ENCODE peak calls at places on chromosomes 13 and 19, in nine cellular contexts. One of them, this sample, is unnamed.

GRCh38 chr13:41546372-41547252 is 89.3 kb downstream of the RGCC start:
- DNase-seq in EL: peak
- DNase-seq in amniotic stem cell: peak
- DNase-seq in astrocyte of the cerebellum: peak
- DNase-seq in DMS53: no peak
- DNase-seq in neural progenitor cell: no peak
- DNase-seq in small intestine: no peak
- DNase-seq in upper lobe of right lung: no peak
- DNase-seq in immature natural killer cell: no peak
- DNase-seq in this sample: peak

GRCh38 chr19:47406711-47407416 is 12.5 kb downstream of the MEIS3 start:
- DNase-seq in EL: no peak
- DNase-seq in amniotic stem cell: no peak
- DNase-seq in astrocyte of the cerebellum: no peak
- DNase-seq in DMS53: peak
- DNase-seq in neural progenitor cell: peak
- DNase-seq in small intestine: no peak
- DNase-seq in upper lobe of right lung: no peak
- DNase-seq in immature natural killer cell: no peak
- DNase-seq in this sample: no peak

GRCh38 chr19:32177686-32178085 is 167.7 kb upstream of the ZNF507 start:
- DNase-seq in EL: no peak
- DNase-seq in amniotic stem cell: no peak
- DNase-seq in astrocyte of the cerebellum: no peak
- DNase-seq in DMS53: no peak
- DNase-seq in neural progenitor cell: no peak
- DNase-seq in small intestine: no peak
- DNase-seq in upper lobe of right lung: no peak
- DNase-seq in immature natural killer cell: no peak
- DNase-seq in this sample: no peak

GRCh38 chr19:5936308-5936980 is 22.4 kb downstream of the CAPS start:
- DNase-seq in EL: no peak
- DNase-seq in amniotic stem cell: no peak
- DNase-seq in astrocyte of the cerebellum: no peak
- DNase-seq in DMS53: no peak
- DNase-seq in neural progenitor cell: no peak
- DNase-seq in small intestine: no peak
- DNase-seq in upper lobe of right lung: no peak
- DNase-seq in immature natural killer cell: no peak
- DNase-seq in this sample: no peak

GRCh38 chr13:113562085-113562749 is 22.3 kb upstream of the TFDP1 start:
- DNase-seq in EL: peak
- DNase-seq in amniotic stem cell: peak
- DNase-seq in astrocyte of the cerebellum: peak
- DNase-seq in DMS53: peak
- DNase-seq in neural progenitor cell: peak
- DNase-seq in small intestine: peak
- DNase-seq in upper lobe of right lung: peak
- DNase-seq in immature natural killer cell: peak
- DNase-seq in this sample: peak

GRCh38 chr19:41377977-41378707 is 1.8 kb downstream of the TMEM91 start:
- DNase-seq in EL: no peak
- DNase-seq in amniotic stem cell: no peak
- DNase-seq in astrocyte of the cerebellum: no peak
- DNase-seq in DMS53: no peak
- DNase-seq in neural progenitor cell: peak
- DNase-seq in small intestine: no peak
- DNase-seq in upper lobe of right lung: no peak
- DNase-seq in immature natural killer cell: no peak
- DNase-seq in this sample: peak

GRCh38 chr19:49788857-49789256 is 22.1 kb downstream of the AP2A1 start:
- DNase-seq in EL: no peak
- DNase-seq in amniotic stem cell: no peak
- DNase-seq in astrocyte of the cerebellum: no peak
- DNase-seq in DMS53: no peak
- DNase-seq in neural progenitor cell: no peak
- DNase-seq in small intestine: no peak
- DNase-seq in upper lobe of right lung: no peak
- DNase-seq in immature natural killer cell: no peak
- DNase-seq in this sample: no peak

GRCh38 chr19:30968210-30968609 is 381.0 kb downstream of the TSHZ3 start:
- DNase-seq in EL: peak
- DNase-seq in amniotic stem cell: no peak
- DNase-seq in astrocyte of the cerebellum: no peak
- DNase-seq in DMS53: no peak
- DNase-seq in neural progenitor cell: peak
- DNase-seq in small intestine: no peak
- DNase-seq in upper lobe of right lung: no peak
- DNase-seq in immature natural killer cell: no peak
- DNase-seq in this sample: no peak

GRCh38 chr13:36329355-36329754 is 16.8 kb downstream of the SPART start:
- DNase-seq in EL: no peak
- DNase-seq in amniotic stem cell: no peak
- DNase-seq in astrocyte of the cerebellum: no peak
- DNase-seq in DMS53: no peak
- DNase-seq in neural progenitor cell: no peak
- DNase-seq in small intestine: no peak
- DNase-seq in upper lobe of right lung: no peak
- DNase-seq in immature natural killer cell: no peak
- DNase-seq in this sample: no peak

GRCh38 chr19:17950310-17951150 is 16.4 kb upstream of the KCNN1 start:
- DNase-seq in EL: no peak
- DNase-seq in amniotic stem cell: no peak
- DNase-seq in astrocyte of the cerebellum: no peak
- DNase-seq in DMS53: peak
- DNase-seq in neural progenitor cell: peak
- DNase-seq in small intestine: no peak
- DNase-seq in upper lobe of right lung: no peak
- DNase-seq in immature natural killer cell: peak
- DNase-seq in this sample: no peak

This sample was measured in foreskin fibroblast.